ENCODE peak calls at places on chromosomes 7 and 10, in seven cellular contexts. R, U, Z, J, F, T and D are unnamed samples.

GRCh38 chr10:47365561-47365960 is 17.4 kb downstream of the RBP3 start:
- DNase-seq in R (no peak), J (no peak), U (no peak), F (no peak), Z (no peak), T (no peak), D (no peak)

GRCh38 chr10:6151087-6151977 is 51.4 kb upstream of the PFKFB3 start:
- DNase-seq in Z (no peak), T (peak), R (no peak), J (peak), U (peak), F (no peak), D (peak)

GRCh38 chr10:122344741-122345258 is 29.7 kb upstream of the PLEKHA1 start:
- DNase-seq in J (no peak), Z (no peak), U (peak), R (peak), F (no peak), T (no peak), D (no peak)

GRCh38 chr10:112359606-112360307 is 14.2 kb upstream of the ACSL5 start:
- DNase-seq in J (no peak), Z (no peak), U (no peak), R (no peak), F (no peak), T (no peak), D (no peak)

GRCh38 chr10:21172774-21173432 is 275.8 kb upstream of the NEBL start:
- DNase-seq in F (peak), J (no peak), Z (no peak), R (peak), U (peak), T (peak), D (no peak)

GRCh38 chr10:45552476-45552875 is 120.1 kb downstream of the ZFAND4 start:
- DNase-seq in F (no peak), R (no peak), J (no peak), T (no peak), Z (no peak), U (no peak), D (no peak)

GRCh38 chr7:158259671-158260423 is 327.8 kb downstream of the PTPRN2 start:
- DNase-seq in J (no peak), T (no peak), Z (no peak), F (no peak), U (no peak), R (no peak), D (no peak)

GRCh38 chr7:131226116-131226562 is 101.5 kb upstream of the MKLN1 start:
- DNase-seq in T (no peak), U (no peak), R (no peak), J (peak), Z (no peak), F (no peak), D (no peak)

GRCh38 chr10:110783509-110784103 is 88.1 kb upstream of the PDCD4 start:
- DNase-seq in J (no peak), U (no peak), R (no peak), Z (no peak), F (no peak), T (no peak), D (no peak)

GRCh38 chr10:59387951-59388431 is 25.6 kb upstream of the FAM13C start:
- DNase-seq in F (no peak), R (peak), J (no peak), T (no peak), Z (peak), U (peak), D (no peak)

GRCh38 chr10:79066460-79067240 is 2.1 kb upstream of the ZMIZ1 start:
- DNase-seq in J (peak), Z (peak), R (peak), T (peak), F (peak), U (no peak), D (no peak)

GRCh38 chr10:124025152-124025551 is 68.2 kb downstream of the CHST15 start:
- DNase-seq in J (no peak), R (peak), Z (no peak), F (no peak), T (no peak), U (peak), D (peak)

GRCh38 chr7:96310106-96310505 is 11.8 kb downstream of the SLC25A13 start:
- DNase-seq in T (no peak), R (no peak), J (no peak), U (peak), F (no peak), Z (no peak), D (no peak)

GRCh38 chr7:96306385-96307125 is 15.3 kb downstream of the SLC25A13 start:
- DNase-seq in T (no peak), U (no peak), F (no peak), R (no peak), J (no peak), Z (no peak), D (no peak)

GRCh38 chr7:96305915-96306314 is 16.0 kb downstream of the SLC25A13 start:
- DNase-seq in U (no peak), Z (no peak), F (no peak), T (no peak), R (no peak), J (no peak), D (no peak)

GRCh38 chr7:96308950-96309263 is 13.0 kb downstream of the SLC25A13 start:
- DNase-seq in U (no peak), J (no peak), T (no peak), Z (no peak), F (no peak), R (no peak), D (no peak)

GRCh38 chr7:96308253-96308949 is 13.5 kb downstream of the SLC25A13 start:
- DNase-seq in T (peak), U (no peak), R (no peak), F (no peak), Z (no peak), J (no peak), D (no peak)
- H3K4me2 ChIP-seq in T (peak), U (no peak), R (no peak), F (no peak), Z (no peak), J (no peak), D (no peak)

DNA sequence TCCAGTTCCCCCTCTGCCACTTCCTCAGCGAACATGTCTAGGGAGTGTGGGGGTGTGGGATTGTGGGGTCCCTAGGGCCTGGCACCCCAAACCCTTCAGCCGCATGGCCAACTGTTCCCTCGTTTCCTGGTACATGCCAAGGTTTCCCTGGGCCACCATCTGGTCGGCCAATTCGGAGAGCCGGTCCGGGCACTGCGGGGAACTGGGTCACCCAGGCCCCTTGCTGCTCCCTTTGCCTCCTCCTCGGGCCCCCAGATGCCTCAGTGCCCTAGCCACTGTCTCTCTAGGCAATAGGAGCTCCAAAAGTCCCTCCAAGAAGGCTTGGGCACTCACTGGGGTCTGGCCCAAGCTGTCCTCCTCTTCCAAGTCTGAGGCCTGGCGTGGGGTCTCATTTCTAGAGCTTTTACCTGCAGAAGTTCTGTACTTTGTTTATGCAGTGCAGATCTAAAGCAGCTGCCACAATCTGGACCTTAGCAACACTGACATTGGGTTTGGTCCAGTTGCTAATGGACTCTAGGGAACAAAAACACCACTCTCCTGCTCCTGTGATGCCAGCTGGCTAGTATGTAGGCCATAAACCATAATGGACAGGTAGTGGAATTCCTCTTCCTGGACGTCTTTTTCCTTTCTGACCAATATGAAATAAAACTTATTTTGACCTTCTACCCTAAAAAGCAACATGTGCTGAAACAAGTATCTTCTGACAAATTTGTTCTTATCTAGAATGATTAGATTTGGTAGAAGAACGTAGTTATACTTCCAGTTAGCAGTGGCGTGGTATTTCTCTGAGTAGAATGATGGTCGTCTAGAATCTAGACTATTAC is 172.9 kb downstream of the LRRC4 start:
- DNase-seq in J (no peak), F (no peak), T (no peak), Z (no peak), R (no peak), U (no peak), D (no peak)
- H3K4me2 ChIP-seq in J (no peak), F (no peak), T (no peak), Z (no peak), R (no peak), U (no peak), D (no peak)

DNA sequence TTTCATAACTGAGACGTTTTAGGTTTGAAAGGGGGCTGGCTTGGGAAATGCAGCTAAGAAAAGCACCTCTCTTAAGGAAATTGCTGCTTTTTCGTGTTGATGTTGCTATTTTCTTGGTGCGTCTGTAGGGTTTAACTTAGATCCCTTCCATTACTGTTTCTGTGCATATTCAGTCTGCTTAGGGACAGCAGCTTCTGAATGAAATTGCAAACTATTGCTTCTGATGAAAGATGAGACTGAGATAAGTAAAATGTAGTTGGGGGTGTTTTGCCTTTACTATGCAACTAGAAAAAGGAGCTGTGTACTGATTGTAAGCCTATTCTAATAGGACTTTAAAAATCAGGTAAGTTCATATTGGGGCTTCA is 769 bp downstream of the HDAC9 start:
- DNase-seq in T (peak), F (no peak), R (no peak), Z (no peak), J (no peak), U (no peak), D (no peak)
- H3K4me2 ChIP-seq in T (peak), F (peak), R (no peak), Z (peak), J (peak), U (peak), D (peak)

GRCh38 chr7:28406192-28406591 is 6.1 kb upstream of the CREB5 start:
- DNase-seq in Z (no peak), J (no peak), F (no peak), R (no peak), T (peak), U (peak), D (no peak)
- H3K4me2 ChIP-seq in Z (peak), J (no peak), F (peak), R (peak), T (no peak), U (no peak), D (no peak)

DNA sequence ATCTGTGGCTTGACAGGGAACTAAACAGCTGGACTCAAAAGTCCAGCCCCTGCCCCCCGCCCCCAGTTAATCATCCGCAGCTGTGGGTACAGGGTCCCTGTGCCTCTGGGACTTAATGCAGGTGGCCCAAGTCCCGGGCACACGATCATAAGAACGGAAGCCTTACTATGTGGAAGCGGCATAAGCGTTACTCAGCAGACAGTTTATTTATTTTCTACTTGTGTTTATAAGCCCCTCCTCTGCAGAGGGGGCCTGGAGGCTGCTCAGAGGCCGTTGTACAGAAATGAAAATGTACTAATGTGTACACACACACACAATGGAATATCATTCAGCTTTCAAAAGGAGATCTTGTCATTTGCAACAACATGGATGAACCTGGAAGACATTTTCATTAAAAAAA is 158.0 kb upstream of the TNS3 start:
- DNase-seq in U (no peak), R (no peak), T (no peak), F (no peak), J (no peak), Z (no peak), D (no peak)
- H3K4me2 ChIP-seq in U (no peak), R (no peak), T (no peak), F (no peak), J (no peak), Z (no peak), D (no peak)

GRCh38 chr10:98474628-98475027 is 27.9 kb upstream of the HPS1 start:
- DNase-seq in R (no peak), F (no peak), Z (no peak), T (no peak), U (no peak), J (no peak), D (no peak)
- H3K4me2 ChIP-seq in R (no peak), F (no peak), Z (no peak), T (no peak), U (no peak), J (peak), D (no peak)

GRCh38 chr7:22874904-22875303 is 52.3 kb upstream of the TOMM7 start:
- DNase-seq in Z (no peak), T (no peak), F (no peak), U (no peak), J (no peak), R (no peak), D (no peak)

GRCh38 chr7:22875475-22875874 is 52.8 kb upstream of the TOMM7 start:
- DNase-seq in F (no peak), J (no peak), R (no peak), T (no peak), Z (no peak), U (no peak), D (no peak)

GRCh38 chr7:22867589-22867988 is 44.9 kb upstream of the TOMM7 start:
- DNase-seq in J (no peak), F (no peak), U (no peak), R (no peak), T (no peak), Z (no peak), D (no peak)

GRCh38 chr7:22868509-22868908 is 45.9 kb upstream of the TOMM7 start:
- DNase-seq in R (no peak), F (no peak), J (no peak), U (no peak), Z (no peak), T (no peak), D (no peak)

DNA sequence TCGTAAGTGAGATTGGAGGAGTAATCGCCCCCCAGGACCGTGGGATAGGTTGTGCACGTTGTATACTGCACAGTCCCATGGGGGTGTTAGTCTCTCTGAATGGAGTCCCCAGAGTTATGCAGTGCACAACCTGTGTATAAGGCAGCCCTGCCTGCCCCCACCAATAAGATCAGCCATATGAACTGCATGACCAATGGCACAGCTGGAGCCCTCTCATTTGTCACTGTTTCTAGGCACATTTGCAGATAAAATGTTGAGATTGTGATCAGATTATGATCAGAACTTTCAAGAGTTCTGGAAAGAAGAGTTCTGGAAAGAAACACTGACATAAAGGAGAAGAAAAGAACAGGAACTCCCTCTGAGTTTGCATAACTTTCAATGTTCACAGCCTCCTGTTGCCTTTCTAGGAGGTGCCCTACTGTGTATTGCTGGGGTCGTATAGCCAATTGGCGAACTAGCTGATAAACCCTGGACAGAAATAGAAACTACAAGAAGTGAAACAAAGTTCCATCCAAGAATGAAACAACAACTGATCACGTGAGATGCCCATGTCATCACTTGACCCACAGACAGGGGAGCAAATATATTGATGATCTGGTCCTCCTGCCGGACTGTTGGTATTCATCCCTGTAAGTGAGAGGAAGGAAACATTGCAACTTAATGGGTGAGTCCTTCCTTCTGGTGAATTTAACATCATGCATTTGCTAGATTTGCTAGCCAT is 49.6 kb upstream of the TOMM7 start:
- DNase-seq in F (no peak), T (no peak), Z (no peak), J (peak), R (no peak), U (no peak), D (no peak)
- H3K4me2 ChIP-seq in F (no peak), T (no peak), Z (no peak), J (peak), R (no peak), U (no peak), D (no peak)

DNA sequence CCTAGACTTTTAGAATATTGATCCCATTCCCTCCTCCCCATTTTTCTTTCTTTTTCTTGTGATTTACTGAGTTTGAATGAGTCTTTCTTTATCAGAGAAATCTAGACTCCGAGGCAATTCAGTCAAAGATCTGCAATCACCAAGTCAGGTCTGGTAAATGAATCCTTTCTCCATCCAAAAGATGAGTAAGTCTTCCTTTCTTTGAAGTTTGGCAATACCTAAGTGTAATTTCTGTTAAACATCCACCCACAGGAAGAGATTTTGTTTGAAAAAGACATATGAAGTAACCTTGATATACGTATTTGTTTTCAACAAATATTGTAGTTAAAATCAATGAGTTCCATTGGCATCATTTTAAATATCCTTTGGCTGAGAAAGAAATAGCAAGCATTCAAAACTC is 58.3 kb downstream of the SLC39A12 start:
- DNase-seq in R (peak), U (peak), F (no peak), J (no peak), T (no peak), Z (peak), D (no peak)
- H3K4me2 ChIP-seq in R (peak), U (no peak), F (no peak), J (no peak), T (no peak), Z (no peak), D (no peak)